ENCODE peak calls at places on chromosome 20, in eight cellular contexts. V is GM12865, N is neuronal stem cell, L is AG10803, P is right lobe of liver, F is heart right ventricle, A is fibroblast of lung, Q is hepatocyte. K is an unnamed sample.

GRCh38 chr20:35893942-35894341 is 60.4 kb downstream of the SCAND1 start:
- DNase-seq in V (peak), N (no peak), L (no peak), P (no peak), F (no peak), A (no peak), Q (no peak), K (no peak)

GRCh38 chr20:40563296-40563950 is 125.6 kb downstream of the MAFB start:
- DNase-seq in V (no peak), N (no peak), L (peak), P (no peak), F (peak), A (peak), Q (peak), K (no peak)

GRCh38 chr20:4483481-4483880 is 238.2 kb upstream of the PRND start:
- DNase-seq in V (no peak), N (no peak), L (peak), P (no peak), F (no peak), A (peak), Q (no peak), K (no peak)

GRCh38 chr20:41249371-41249770 is 68.2 kb downstream of the ZHX3 start:
- DNase-seq in V (peak), N (peak), L (peak), P (peak), F (peak), A (peak), Q (peak), K (peak)

GRCh38 chr20:10076126-10077080 is 41.6 kb downstream of the ANKEF1 start:
- DNase-seq in V (no peak), N (no peak), L (no peak), P (no peak), F (no peak), A (peak), Q (no peak), K (no peak)

GRCh38 chr20:57587278-57587988 is 26.5 kb downstream of the PCK1 start:
- DNase-seq in V (no peak), N (no peak), L (no peak), P (peak), F (no peak), A (no peak), Q (no peak), K (no peak)

GRCh38 chr20:30606990-30607389 is 650.5 kb upstream of the DEFB115 start:
- DNase-seq in V (no peak), N (no peak), L (no peak), P (no peak), F (no peak), A (no peak), Q (no peak), K (no peak)

GRCh38 chr20:46894971-46895905 is 595 bp downstream of the EYA2 start:
- DNase-seq in V (peak), N (peak), L (peak), P (no peak), F (peak), A (peak), Q (peak), K (no peak)

GRCh38 chr20:37295595-37295994 is 6.1 kb downstream of the MANBAL start:
- DNase-seq in V (no peak), N (no peak), L (no peak), P (no peak), F (no peak), A (no peak), Q (no peak), K (no peak)

GRCh38 chr20:7579888-7580287 is 360.4 kb downstream of the HAO1 start:
- DNase-seq in V (no peak), N (no peak), L (no peak), P (no peak), F (no peak), A (no peak), Q (no peak), K (no peak)

GRCh38 chr20:32332614-32333013 is 25.5 kb upstream of the ASXL1 start:
- DNase-seq in V (peak), N (no peak), L (peak), P (peak), F (no peak), A (peak), Q (no peak), K (no peak)

GRCh38 chr20:18533491-18533890 is 25.8 kb downstream of the SEC23B start:
- DNase-seq in V (no peak), N (no peak), L (no peak), P (no peak), F (no peak), A (no peak), Q (no peak), K (no peak)

GRCh38 chr20:23141016-23141415 is 54.9 kb upstream of the CD93 start:
- DNase-seq in V (no peak), N (no peak), L (no peak), P (peak), F (no peak), A (peak), Q (no peak), K (no peak)

GRCh38 chr20:19806806-19807691 is 49.0 kb downstream of the RIN2 start:
- DNase-seq in V (no peak), N (no peak), L (peak), P (no peak), F (no peak), A (peak), Q (no peak), K (no peak)

GRCh38 chr20:44203161-44203560 is 7.4 kb downstream of the OSER1 start:
- DNase-seq in V (no peak), N (no peak), L (peak), P (no peak), F (no peak), A (peak), Q (no peak), K (no peak)

GRCh38 chr20:45254867-45255266 is 503 bp upstream of the SLPI start:
- DNase-seq in V (peak), N (no peak), L (peak), P (no peak), F (no peak), A (peak), Q (peak), K (no peak)

GRCh38 chr20:36607586-36608387 is 2.2 kb downstream of the RAB5IF start:
- DNase-seq in V (no peak), N (no peak), L (no peak), P (peak), F (no peak), A (no peak), Q (peak), K (no peak)

GRCh38 chr20:57756213-57756612 is 46.4 kb upstream of the PMEPA1 start:
- DNase-seq in V (no peak), N (no peak), L (no peak), P (no peak), F (no peak), A (no peak), Q (no peak), K (no peak)

GRCh38 chr20:36544134-36545018 is 3.1 kb downstream of the MYL9 start:
- DNase-seq in V (no peak), N (no peak), L (peak), P (no peak), F (peak), A (peak), Q (no peak), K (no peak)

GRCh38 chr20:58618694-58619540 is 32.2 kb upstream of the STX16 start:
- DNase-seq in V (no peak), N (no peak), L (peak), P (no peak), F (no peak), A (peak), Q (no peak), K (peak)

GRCh38 chr20:53736122-53736756 is 142.6 kb upstream of the ZNF217 start:
- DNase-seq in V (no peak), N (no peak), L (peak), P (no peak), F (no peak), A (no peak), Q (no peak), K (no peak)

GRCh38 chr20:43963872-43964791 is 49.5 kb downstream of the TOX2 start:
- DNase-seq in V (peak), N (no peak), L (peak), P (peak), F (peak), A (peak), Q (no peak), K (no peak)

GRCh38 chr20:43029161-43029560 is 160.5 kb downstream of the PTPRT start:
- DNase-seq in V (no peak), N (no peak), L (no peak), P (no peak), F (no peak), A (no peak), Q (no peak), K (no peak)

GRCh38 chr20:32271620-32272019 is 5.8 kb upstream of the KIF3B start:
- DNase-seq in V (no peak), N (no peak), L (no peak), P (no peak), F (no peak), A (no peak), Q (no peak), K (no peak)

GRCh38 chr20:39627765-39628164 is 665.6 kb downstream of the DHX35 start:
- DNase-seq in V (no peak), N (no peak), L (no peak), P (no peak), F (no peak), A (no peak), Q (no peak), K (no peak)

GRCh38 chr20:4012631-4013030 is 2.7 kb downstream of the RNF24 start:
- DNase-seq in V (no peak), N (no peak), L (peak), P (no peak), F (no peak), A (peak), Q (no peak), K (peak)

GRCh38 chr20:51579137-51579536 is 36.6 kb upstream of the NFATC2 start:
- DNase-seq in V (no peak), N (no peak), L (peak), P (no peak), F (no peak), A (no peak), Q (peak), K (no peak)

GRCh38 chr20:17406191-17406590 is 125.0 kb downstream of the BFSP1 start:
- DNase-seq in V (no peak), N (no peak), L (no peak), P (no peak), F (no peak), A (no peak), Q (no peak), K (no peak)

GRCh38 chr20:19885981-19886665 is 128.1 kb downstream of the RIN2 start:
- DNase-seq in V (no peak), N (no peak), L (peak), P (peak), F (peak), A (peak), Q (peak), K (no peak)

GRCh38 chr20:8414611-8415274 is 282.7 kb downstream of the PLCB1 start:
- DNase-seq in V (no peak), N (no peak), L (peak), P (no peak), F (no peak), A (peak), Q (no peak), K (no peak)

GRCh38 chr20:17798601-17799000 is 98.8 kb downstream of the BANF2 start:
- DNase-seq in V (no peak), N (no peak), L (no peak), P (no peak), F (no peak), A (no peak), Q (no peak), K (no peak)

GRCh38 chr20:38599410-38599882 is 2.2 kb upstream of the ARHGAP40 start:
- DNase-seq in V (no peak), N (no peak), L (no peak), P (peak), F (peak), A (no peak), Q (peak), K (no peak)

GRCh38 chr20:44170796-44171410 is 16.1 kb downstream of the JPH2 start:
- DNase-seq in V (no peak), N (no peak), L (peak), P (no peak), F (no peak), A (no peak), Q (no peak), K (no peak)

GRCh38 chr20:48760403-48760889 is 67.4 kb downstream of the PREX1 start:
- DNase-seq in V (peak), N (no peak), L (peak), P (no peak), F (no peak), A (no peak), Q (no peak), K (no peak)

GRCh38 chr20:38173237-38174156 is 8.4 kb upstream of the TGM2 start:
- DNase-seq in V (no peak), N (no peak), L (peak), P (no peak), F (peak), A (peak), Q (peak), K (peak)

GRCh38 chr20:36644032-36644712 is 1.8 kb downstream of the SLA2 start:
- DNase-seq in V (peak), N (no peak), L (no peak), P (no peak), F (no peak), A (no peak), Q (no peak), K (no peak)

GRCh38 chr20:58839474-58839874 is 11.2 kb downstream of the GNAS-AS1 start:
- DNase-seq in V (peak), N (no peak), L (no peak), P (peak), F (peak), A (peak), Q (peak), K (no peak)

GRCh38 chr20:40663991-40664880 is 24.8 kb downstream of the MAFB start:
- DNase-seq in V (no peak), N (no peak), L (no peak), P (no peak), F (no peak), A (no peak), Q (no peak), K (no peak)

GRCh38 chr20:10861619-10862018 is 187.8 kb upstream of the JAG1 start:
- DNase-seq in V (no peak), N (no peak), L (no peak), P (no peak), F (no peak), A (no peak), Q (no peak), K (no peak)

GRCh38 chr20:62117362-62117646 is 5.0 kb upstream of the LSM14B start:
- DNase-seq in V (no peak), N (no peak), L (no peak), P (no peak), F (no peak), A (no peak), Q (no peak), K (no peak)

GRCh38 chr20:62119101-62119500 is 3.2 kb upstream of the LSM14B start:
- DNase-seq in V (no peak), N (no peak), L (no peak), P (no peak), F (no peak), A (no peak), Q (no peak), K (no peak)

GRCh38 chr20:62119591-62120364 is 2.5 kb upstream of the LSM14B start:
- DNase-seq in V (no peak), N (no peak), L (no peak), P (no peak), F (peak), A (no peak), Q (peak), K (no peak)

GRCh38 chr20:62117658-62118057 is 4.6 kb upstream of the LSM14B start:
- DNase-seq in V (no peak), N (no peak), L (no peak), P (no peak), F (peak), A (no peak), Q (no peak), K (no peak)

DNA sequence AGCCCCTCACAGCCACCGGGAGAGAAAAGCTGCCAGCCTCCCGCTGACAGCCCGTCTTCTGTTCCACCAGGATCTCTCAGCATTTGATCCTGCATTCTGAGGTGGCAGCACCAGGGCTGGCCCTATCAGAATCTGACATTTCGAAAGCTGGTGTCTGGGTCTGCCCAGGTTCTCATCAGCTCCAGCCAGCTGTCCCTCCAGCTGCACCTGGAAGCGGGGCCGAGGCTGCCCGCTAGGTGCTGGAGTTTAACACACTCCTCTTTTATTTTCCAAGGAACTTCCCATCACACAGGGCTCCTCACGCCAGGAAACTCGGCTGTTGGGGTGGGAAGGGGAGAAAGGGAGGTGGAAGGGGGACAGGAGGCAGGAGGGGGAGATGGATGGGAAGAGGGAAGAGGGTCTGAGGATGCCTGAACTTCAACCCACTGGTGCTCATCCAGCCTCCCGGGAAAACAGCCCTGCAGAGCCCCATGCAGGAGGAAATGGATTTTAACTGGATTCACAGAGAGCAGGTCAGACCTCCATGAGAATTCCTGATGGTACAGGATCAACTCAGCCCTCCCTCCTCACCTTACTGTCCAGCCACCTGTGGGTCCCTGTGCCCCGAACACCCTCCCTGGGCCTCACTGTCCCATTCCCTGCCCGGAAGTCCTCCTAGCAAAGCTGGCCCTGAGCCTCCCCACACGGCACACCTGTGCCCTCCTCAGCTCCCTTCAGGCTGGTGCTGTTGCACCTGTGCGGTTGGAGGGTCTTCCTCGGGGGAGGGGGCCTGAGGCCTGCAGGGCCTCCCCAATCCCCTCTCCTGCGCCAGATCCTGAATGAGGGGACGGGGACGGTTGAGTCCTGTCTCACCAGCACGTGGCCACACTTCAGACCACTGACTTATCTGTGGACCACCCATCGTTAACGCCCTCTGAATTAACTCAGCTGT is 3.9 kb upstream of the LSM14B start:
- DNase-seq in V (no peak), N (no peak), L (no peak), P (no peak), F (no peak), A (no peak), Q (no peak), K (no peak)
- H3K4me3 ChIP-seq in V (no peak), N (no peak), L (no peak), P (no peak), F (no peak), A (no peak), Q (no peak), K (no peak)

GRCh38 chr20:21513881-21514540 is at the start of gene NKX2-2:
- DNase-seq in V (no peak), N (no peak), L (peak), P (no peak), F (no peak), A (no peak), Q (no peak), K (no peak)

GRCh38 chr20:21511850-21512633 is 1.8 kb downstream of the NKX2-2 start:
- DNase-seq in V (no peak), N (no peak), L (no peak), P (no peak), F (no peak), A (no peak), Q (no peak), K (no peak)

GRCh38 chr20:21514553-21515251 is 838 bp upstream of the NKX2-2 start:
- DNase-seq in V (no peak), N (no peak), L (no peak), P (no peak), F (no peak), A (no peak), Q (no peak), K (no peak)

GRCh38 chr20:21512634-21513180 is 1.2 kb downstream of the NKX2-2 start:
- DNase-seq in V (no peak), N (no peak), L (no peak), P (no peak), F (no peak), A (no peak), Q (no peak), K (no peak)

DNA sequence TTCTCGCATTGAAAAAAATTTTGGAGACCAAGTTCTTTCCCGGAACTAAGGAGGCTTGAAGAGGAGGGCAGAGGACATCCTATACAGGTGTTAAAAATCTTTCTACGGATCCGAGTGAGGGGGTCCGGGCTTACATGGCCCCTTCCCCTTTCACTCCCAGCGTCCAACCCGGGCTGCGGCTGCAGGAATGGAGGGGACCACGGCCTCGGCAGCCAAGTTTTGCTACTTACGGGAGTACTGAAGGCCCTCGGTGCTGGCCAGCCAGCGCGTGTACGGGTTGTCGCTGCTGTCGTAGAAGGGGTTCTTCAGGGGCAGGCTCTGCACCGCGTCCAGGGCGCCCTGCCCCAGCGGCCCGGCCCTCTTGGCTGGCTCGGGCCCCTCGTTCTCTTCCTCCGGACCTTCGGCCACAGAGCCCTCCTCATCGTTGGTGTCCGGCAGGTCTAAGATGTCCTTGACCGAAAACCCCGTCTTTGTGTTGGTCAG is 642 bp downstream of the NKX2-2 start:
- DNase-seq in V (no peak), N (no peak), L (no peak), P (no peak), F (no peak), A (no peak), Q (no peak), K (no peak)
- H3K4me3 ChIP-seq in V (no peak), N (no peak), L (no peak), P (no peak), F (peak), A (no peak), Q (no peak), K (no peak)

GRCh38 chr20:56458227-56458821 is 10.1 kb upstream of the RTF2 start:
- DNase-seq in V (no peak), N (no peak), L (no peak), P (no peak), F (no peak), A (no peak), Q (no peak), K (no peak)

GRCh38 chr20:56451056-56451765 is 17.2 kb upstream of the RTF2 start:
- DNase-seq in V (no peak), N (no peak), L (no peak), P (no peak), F (no peak), A (no peak), Q (no peak), K (no peak)

GRCh38 chr20:56454754-56455153 is 13.7 kb upstream of the RTF2 start:
- DNase-seq in V (no peak), N (no peak), L (no peak), P (no peak), F (no peak), A (no peak), Q (no peak), K (no peak)

GRCh38 chr20:56449459-56449858 is 19.0 kb upstream of the RTF2 start:
- DNase-seq in V (no peak), N (no peak), L (no peak), P (no peak), F (no peak), A (no peak), Q (no peak), K (no peak)

DNA sequence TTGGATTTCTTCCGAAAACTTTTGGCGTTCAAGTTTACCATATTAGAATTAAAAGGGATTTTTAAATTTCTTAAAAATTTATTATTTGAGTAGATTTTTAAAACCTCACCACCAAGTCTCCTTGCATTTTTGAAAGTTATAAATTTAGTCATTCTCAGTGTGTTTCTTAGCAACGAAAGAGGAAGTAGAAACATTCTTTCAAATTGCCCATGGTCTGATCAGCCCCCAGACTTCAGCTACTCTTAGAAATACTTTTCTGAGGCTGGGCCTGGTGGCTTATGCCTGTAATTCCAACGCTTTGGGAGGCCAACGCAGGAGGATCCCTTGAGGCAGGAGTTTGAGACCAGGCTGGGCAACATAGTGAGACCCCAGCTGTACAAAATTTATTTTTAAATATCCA is 15.1 kb upstream of the RTF2 start:
- DNase-seq in V (peak), N (no peak), L (no peak), P (no peak), F (no peak), A (no peak), Q (no peak), K (no peak)
- H3K4me3 ChIP-seq in V (no peak), N (no peak), L (no peak), P (no peak), F (no peak), A (no peak), Q (no peak), K (no peak)

GRCh38 chr20:1267161-1267560 is 1.1 kb downstream of the SNPH start:
- DNase-seq in V (no peak), N (no peak), L (no peak), P (no peak), F (no peak), A (no peak), Q (no peak), K (no peak)
- H3K4me3 ChIP-seq in V (no peak), N (no peak), L (peak), P (no peak), F (peak), A (peak), Q (no peak), K (peak)